ENCODE peak calls at places on chromosomes 1 and 21, in ten cellular contexts. F is HuH-7; V is stimulated activated CD4-positive, alpha-beta T cell treated with anti-CD3 and anti-CD28 coated beads, Interleukin-4, amount 100 ng/mL, for 4 hours; Z is activated T-cell treated with anti-CD3 and anti-CD28 coated beads, Interleukin-2, amount 50 U/mL, for 72 hours; M is CD4-positive, CD25-positive, alpha-beta regulatory T cell; K is COR-L47; J is ELR; U is memory B cell; W is NCI-H1417; L is H54. P is an unnamed sample.

GRCh38 chr1:228552596-228553176 is 65.5 kb downstream of the RNF187 start:
- DNase-seq in F (no peak), V (no peak), Z (no peak), M (no peak), K (no peak), J (no peak), U (no peak), W (no peak), L (no peak), P (no peak)

GRCh38 chr1:81781749-81782148 is 19.0 kb upstream of the ADGRL2 start:
- DNase-seq in F (no peak), V (no peak), Z (no peak), M (no peak), K (no peak), J (no peak), U (no peak), W (no peak), L (no peak), P (no peak)

GRCh38 chr1:151511636-151512215 is 539 bp downstream of the CGN start:
- DNase-seq in F (peak), V (peak), Z (peak), M (peak), K (peak), J (peak), U (peak), W (peak), L (peak), P (peak)

GRCh38 chr1:108130812-108131211 is 69.3 kb downstream of the SLC25A24 start:
- DNase-seq in F (no peak), V (no peak), Z (no peak), M (no peak), K (no peak), J (no peak), U (no peak), W (no peak), L (no peak), P (no peak)

GRCh38 chr1:43144228-43144627 is 27.9 kb downstream of the EBNA1BP2 start:
- DNase-seq in F (no peak), V (no peak), Z (no peak), M (no peak), K (no peak), J (peak), U (no peak), W (no peak), L (no peak), P (no peak)

GRCh38 chr1:58927026-58927721 is 143.3 kb upstream of the JUN start:
- DNase-seq in F (no peak), V (no peak), Z (no peak), M (no peak), K (no peak), J (no peak), U (no peak), W (no peak), L (no peak), P (no peak)

GRCh38 chr1:81471255-81471654 is 329.5 kb upstream of the ADGRL2 start:
- DNase-seq in F (no peak), V (no peak), Z (no peak), M (no peak), K (no peak), J (no peak), U (no peak), W (no peak), L (no peak), P (no peak)

GRCh38 chr1:113283914-113284313 is 106.4 kb upstream of the MAGI3 start:
- DNase-seq in F (no peak), V (no peak), Z (no peak), M (no peak), K (no peak), J (no peak), U (no peak), W (no peak), L (no peak), P (no peak)

GRCh38 chr1:30526652-30527345 is 196.6 kb downstream of the MATN1 start:
- DNase-seq in F (no peak), V (no peak), Z (no peak), M (no peak), K (no peak), J (no peak), U (no peak), W (no peak), L (no peak), P (no peak)

GRCh38 chr21:45558044-45558721 is 15.9 kb upstream of the SLC19A1 start:
- DNase-seq in F (no peak), V (no peak), Z (no peak), M (no peak), K (no peak), J (no peak), U (no peak), W (no peak), L (no peak), P (no peak)

GRCh38 chr1:200053639-200054038 is 26.1 kb downstream of the NR5A2 start:
- DNase-seq in F (no peak), V (no peak), Z (no peak), M (no peak), K (no peak), J (peak), U (no peak), W (peak), L (no peak), P (peak)